ENCODE peak calls at places on chromosome X, in nine cellular contexts. N, P, M, D, V, F, J, G and E are unnamed samples.

GRCh38 chrX:85906399-85906798 is 141.0 kb downstream of the CHM start:
- DNase-seq in N (no peak), P (no peak), M (no peak), D (no peak), V (no peak), F (no peak), J (no peak), G (no peak), E (no peak)

GRCh38 chrX:140503230-140503585 is 1.7 kb downstream of the SOX3 start:
- DNase-seq in N (no peak), P (no peak), M (no peak), D (no peak), V (peak; percentile 3), F (no peak), J (no peak), G (no peak), E (no peak)

GRCh38 chrX:110322603-110323002 is 4.7 kb upstream of the AMMECR1 start:
- DNase-seq in N (no peak), P (no peak), M (no peak), D (no peak), V (no peak), F (peak; percentile 23), J (no peak), G (no peak), E (no peak)

GRCh38 chrX:107712231-107713204 is 63.1 kb downstream of the TSC22D3 start:
- DNase-seq in N (peak; percentile 7), P (no peak), M (no peak), D (no peak), V (no peak), F (peak; percentile 64), J (no peak), G (peak; percentile 4), E (no peak)

GRCh38 chrX:149831473-149831872 is 49.5 kb upstream of the MAGEA8 start:
- DNase-seq in N (no peak), P (no peak), M (no peak), D (no peak), V (no peak), F (no peak), J (no peak), G (no peak), E (no peak)

GRCh38 chrX:154784149-154784985 is 20.9 kb downstream of the MPP1 start:
- DNase-seq in N (no peak), P (no peak), M (no peak), D (no peak), V (no peak), F (no peak), J (no peak), G (no peak), E (no peak)

GRCh38 chrX:151814767-151815166 is 80.2 kb downstream of the CNGA2 start:
- DNase-seq in N (no peak), P (no peak), M (no peak), D (no peak), V (no peak), F (no peak), J (no peak), G (no peak), E (no peak)

GRCh38 chrX:10926906-10927305 is 184.2 kb upstream of the HCCS start:
- DNase-seq in N (no peak), P (no peak), M (no peak), D (no peak), V (no peak), F (peak; percentile 57), J (no peak), G (no peak), E (no peak)

GRCh38 chrX:119982145-119982544 is 38.6 kb upstream of the NKAP start:
- DNase-seq in N (no peak), P (no peak), M (no peak), D (no peak), V (no peak), F (no peak), J (no peak), G (no peak), E (no peak)

GRCh38 chrX:55919367-55920221 is 202.0 kb downstream of the RRAGB start:
- DNase-seq in N (no peak), P (no peak), M (peak; percentile 34), D (no peak), V (no peak), F (no peak), J (no peak), G (no peak), E (no peak)